ENCODE peak calls at places on chromosomes 2 and 18, in six cellular contexts. L, Q, T, R, F and S are unnamed samples.
A peak's percentile ranks its signal among the peaks of the same experiment; 100 is the strongest.

GRCh38 chr2:122255924-122256323 is 500.5 kb downstream of the TSN start:
- DNase-seq in Q (no peak), F (no peak), R (no peak), T (no peak), L (no peak), S (no peak)

GRCh38 chr2:119862127-119862889 is 102.6 kb downstream of the PTPN4 start:
- DNase-seq in F (no peak), T (no peak), R (no peak), L (no peak), Q (no peak), S (no peak)

GRCh38 chr18:45044787-45045186 is 364.1 kb downstream of the SETBP1 start:
- DNase-seq in F (no peak), T (no peak), L (no peak), Q (no peak), R (no peak), S (no peak)

GRCh38 chr2:239663364-239663924 is 262.6 kb upstream of the HDAC4 start:
- DNase-seq in T (no peak), Q (no peak), L (no peak), F (no peak), R (no peak), S (no peak)

GRCh38 chr18:56501896-56502295 is 136.5 kb downstream of the TXNL1 start:
- DNase-seq in F (no peak), T (no peak), Q (no peak), L (no peak), R (no peak), S (no peak)

GRCh38 chr2:131431336-131431735 is 44.6 kb upstream of the TUBA3D start:
- DNase-seq in L (no peak), R (no peak), F (no peak), T (no peak), Q (no peak), S (no peak)

GRCh38 chr18:2814928-2815327 is 31.9 kb upstream of the EMILIN2 start:
- DNase-seq in R (no peak), Q (no peak), F (no peak), L (no peak), T (no peak), S (no peak)

GRCh38 chr18:70288171-70288850 is 534 bp upstream of the SOCS6 start:
- DNase-seq in F (no peak), Q (peak; percentile 40), L (peak; percentile 62), R (no peak), T (no peak), S (peak; percentile 58)

GRCh38 chr18:2572892-2573291 is 1.5 kb downstream of the NDC80 start:
- DNase-seq in L (no peak), F (no peak), Q (no peak), R (no peak), T (no peak), S (no peak)

GRCh38 chr18:49570836-49571235 is 9.0 kb downstream of the LIPG start:
- DNase-seq in F (no peak), L (no peak), T (no peak), Q (no peak), R (no peak), S (no peak)

GRCh38 chr2:28356095-28356911 is 36.4 kb upstream of the FOSL2 start:
- DNase-seq in Q (peak; percentile 95), F (peak; percentile 95), R (peak; percentile 55), T (peak; percentile 79), L (peak; percentile 97), S (peak; percentile 78)

GRCh38 chr2:30368258-30368657 is 78.8 kb upstream of the LCLAT1 start:
- DNase-seq in L (no peak), F (no peak), R (peak; percentile 62), T (no peak), Q (no peak), S (peak; percentile 53)

GRCh38 chr2:54553075-54553474 is 96.9 kb downstream of the SPTBN1 start:
- DNase-seq in R (no peak), L (no peak), T (no peak), Q (no peak), F (no peak), S (no peak)

GRCh38 chr2:204315236-204315662 is 230.0 kb upstream of the PARD3B start:
- DNase-seq in Q (no peak), F (no peak), T (no peak), R (peak; percentile 27), L (no peak), S (no peak)

GRCh38 chr2:19435815-19436214 is 77.4 kb upstream of the OSR1 start:
- DNase-seq in T (no peak), R (no peak), F (no peak), L (no peak), Q (no peak), S (no peak)

GRCh38 chr2:127410871-127411396 is 7.3 kb upstream of the PROC start:
- DNase-seq in F (peak; percentile 71), R (no peak), Q (no peak), T (no peak), L (no peak), S (no peak)

GRCh38 chr2:109135572-109136185 is 6.7 kb downstream of the SH3RF3 start:
- DNase-seq in Q (no peak), R (no peak), F (peak; percentile 33), T (no peak), L (no peak), S (no peak)

GRCh38 chr2:78992451-78992806 is 33.1 kb upstream of the REG3G start:
- DNase-seq in L (no peak), R (no peak), Q (no peak), T (no peak), F (no peak), S (no peak)

GRCh38 chr2:691825-692224 is 14.6 kb upstream of the TMEM18 start:
- DNase-seq in Q (no peak), R (no peak), L (no peak), F (no peak), T (no peak), S (no peak)

GRCh38 chr2:160156665-160157064 is 43.4 kb downstream of the ITGB6 start:
- DNase-seq in R (peak; percentile 6), Q (no peak), L (no peak), T (peak; percentile 64), F (no peak), S (no peak)

GRCh38 chr2:203871371-203871983 is 3.9 kb downstream of the CTLA4 start:
- DNase-seq in Q (no peak), R (no peak), L (no peak), F (no peak), T (no peak), S (no peak)

GRCh38 chr2:62794791-62795190 is 89.3 kb downstream of the EHBP1 start:
- DNase-seq in F (no peak), R (no peak), T (no peak), L (no peak), Q (no peak), S (no peak)

GRCh38 chr2:172087780-172088244 is 2.5 kb downstream of the DLX1 start:
- DNase-seq in R (no peak), F (no peak), Q (peak; percentile 1), L (no peak), T (no peak), S (no peak)

GRCh38 chr2:237433920-237434319 is 20.0 kb upstream of the COL6A3 start:
- DNase-seq in Q (no peak), F (no peak), R (no peak), T (no peak), L (no peak), S (no peak)

DNA sequence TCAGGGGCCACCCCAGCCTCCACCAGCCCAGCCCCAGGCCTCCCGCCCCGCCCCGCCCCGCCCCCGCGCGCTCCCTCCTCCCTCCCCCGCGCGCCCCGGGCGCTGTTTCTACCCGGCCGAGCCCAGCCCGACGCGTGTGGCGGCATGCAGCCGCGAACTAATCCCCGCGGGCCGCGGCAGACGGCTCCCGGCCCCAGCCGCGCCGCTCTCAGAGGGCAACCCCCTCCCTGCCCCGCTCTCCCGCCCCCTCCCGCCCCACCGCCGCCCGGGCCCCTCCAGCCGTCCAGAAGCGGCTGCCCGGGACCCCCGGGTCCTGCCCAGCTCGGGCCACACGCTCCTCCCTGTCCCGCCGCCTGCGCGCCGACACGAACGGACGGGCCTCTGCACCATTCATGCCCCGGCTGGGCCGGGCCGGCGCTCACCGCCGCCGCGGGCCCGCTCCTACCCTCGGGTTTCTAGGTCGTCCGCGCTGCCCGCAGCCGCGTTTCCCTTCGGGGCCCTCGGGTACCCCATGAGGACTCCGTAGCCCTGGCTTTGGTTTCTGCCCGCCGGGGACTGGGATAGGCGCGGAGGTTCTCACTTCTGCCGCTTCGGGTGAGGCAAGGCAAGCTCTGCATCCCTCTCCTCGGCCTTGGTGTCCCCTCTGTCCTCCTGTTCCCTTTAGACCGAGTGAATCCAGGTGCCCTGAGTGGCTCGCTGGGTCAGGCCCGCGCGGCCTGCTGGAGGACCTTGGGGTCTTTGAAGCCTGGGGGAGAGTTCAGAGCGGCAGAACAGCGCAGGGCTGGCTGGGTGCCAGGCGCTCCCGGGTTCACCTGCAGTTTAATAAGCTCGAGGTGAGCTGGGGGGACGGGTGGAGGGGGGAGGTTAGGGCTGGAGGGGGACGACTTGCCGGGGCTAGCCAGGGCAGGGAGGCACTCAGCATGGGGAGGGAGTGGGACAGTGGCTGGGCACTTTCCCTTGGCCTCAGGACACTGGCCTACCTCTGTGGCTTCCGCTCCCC is 3.1 kb downstream of the WNT10A start:
- DNase-seq in L (peak; percentile 54), R (no peak), T (no peak), Q (no peak), F (no peak), S (no peak)
- H3K4me3 ChIP-seq in L (peak overlapping the region; percentile 21), R (no peak overlapping the region), T (no peak overlapping the region), Q (peak overlapping the region; percentile 27), F (peak overlapping the region; percentile 45), S (peak overlapping the region; percentile 36)

DNA sequence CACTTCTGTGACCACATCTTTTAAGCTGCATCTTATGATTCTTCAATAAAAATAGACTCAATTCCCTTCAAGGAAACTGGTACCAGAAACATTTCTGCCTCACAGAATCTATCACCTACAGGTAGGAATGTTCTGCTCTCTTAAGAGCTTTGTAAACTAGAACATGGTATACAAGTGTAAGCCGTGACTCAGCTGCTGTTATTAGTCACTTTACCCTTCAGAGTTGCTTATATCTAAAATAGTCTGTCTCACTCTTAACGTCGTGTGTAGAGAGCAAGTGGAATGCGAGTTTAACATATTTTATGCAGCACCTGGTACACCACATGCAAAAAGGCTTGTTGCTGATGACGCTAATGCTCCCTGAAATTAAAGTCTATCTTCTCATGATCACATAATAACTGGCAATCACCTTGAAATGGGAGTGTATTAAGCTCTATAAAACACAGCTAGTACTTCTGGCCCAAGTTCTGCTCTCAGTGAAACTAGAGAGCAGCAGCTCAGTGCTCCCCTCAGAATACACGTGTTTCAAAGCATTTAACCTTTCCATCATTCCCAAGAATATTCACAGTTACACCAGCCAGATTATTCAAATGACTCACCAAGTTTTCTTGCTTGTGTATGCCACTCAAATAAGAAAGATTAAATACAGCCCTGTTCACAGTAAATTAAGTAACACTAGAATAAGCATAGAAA is 420.0 kb downstream of the ZEB2 start:
- DNase-seq in L (no peak), T (peak; percentile 90), Q (no peak), R (peak; percentile 91), F (no peak), S (no peak)
- TF ChIP-seq CTCF in L (no peak), T (peak; percentile 46), Q (no peak), R (peak; percentile 71), F (no peak), S (peak; percentile 12)

DNA sequence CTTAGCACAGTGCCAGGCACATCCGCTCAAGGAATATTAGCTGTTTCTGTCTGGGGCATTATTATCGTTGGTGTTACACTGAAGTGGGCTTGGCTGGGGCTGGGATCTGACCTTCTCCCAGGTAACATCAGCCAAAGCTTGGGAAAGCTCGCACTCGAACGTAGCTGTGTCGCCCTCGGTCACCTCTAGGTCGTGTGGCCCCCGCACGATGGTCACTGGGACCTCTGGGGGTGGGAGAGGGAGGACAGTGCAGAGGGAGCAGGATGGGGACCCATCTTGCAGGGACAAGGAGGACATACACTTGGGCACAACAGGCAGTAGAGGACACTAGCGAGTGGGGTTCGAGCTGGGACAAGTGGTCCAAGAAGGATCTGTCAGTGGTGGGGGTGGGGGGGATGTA is 9.6 kb downstream of the TMEM198 start:
- DNase-seq in Q (no peak), R (no peak), T (no peak), L (no peak), F (no peak), S (no peak)
- H3K4me3 ChIP-seq in Q (no peak overlapping the region), R (no peak overlapping the region), T (no peak overlapping the region), L (no peak overlapping the region), F (no peak overlapping the region), S (no peak overlapping the region)

GRCh38 chr2:215796160-215796559 is 217.2 kb downstream of the MREG start:
- DNase-seq in Q (no peak), F (no peak), T (peak; percentile 85), R (no peak), L (no peak), S (no peak)
- TF ChIP-seq CTCF in Q (no peak), F (no peak), T (peak; percentile 36), R (peak; percentile 13), L (no peak), S (no peak)